ENCODE peak calls at places on chromosomes 7 and 10, in seven cellular contexts. One of them, this sample, is unnamed.

GRCh38 chr7:33932221-33932620 is 26.9 kb downstream of the BMPER start:
- DNase-seq in GM10248: no peak
- DNase-seq in fibroblast of the aortic adventitia: no peak
- DNase-seq in foreskin keratinocyte: no peak
- DNase-seq in esophagus muscularis mucosa: no peak
- DNase-seq in AG09319: no peak
- DNase-seq in left ventricle myocardium inferior: no peak
- DNase-seq in this sample: peak

GRCh38 chr7:105854516-105854915 is 21.9 kb downstream of the ATXN7L1 start:
- DNase-seq in GM10248: no peak
- DNase-seq in fibroblast of the aortic adventitia: no peak
- DNase-seq in foreskin keratinocyte: no peak
- DNase-seq in esophagus muscularis mucosa: no peak
- DNase-seq in AG09319: no peak
- DNase-seq in left ventricle myocardium inferior: no peak
- DNase-seq in this sample: no peak

GRCh38 chr7:134625571-134625970 is 21.1 kb upstream of the BPGM start:
- DNase-seq in GM10248: no peak
- DNase-seq in fibroblast of the aortic adventitia: peak
- DNase-seq in foreskin keratinocyte: peak
- DNase-seq in esophagus muscularis mucosa: no peak
- DNase-seq in AG09319: no peak
- DNase-seq in left ventricle myocardium inferior: no peak
- DNase-seq in this sample: peak

GRCh38 chr10:29370612-29371092 is 81.8 kb downstream of the LYZL1 start:
- DNase-seq in GM10248: no peak
- DNase-seq in fibroblast of the aortic adventitia: peak
- DNase-seq in foreskin keratinocyte: no peak
- DNase-seq in esophagus muscularis mucosa: no peak
- DNase-seq in AG09319: no peak
- DNase-seq in left ventricle myocardium inferior: no peak
- DNase-seq in this sample: peak

GRCh38 chr7:20598479-20599419 is 16.7 kb upstream of the ABCB5 start:
- DNase-seq in GM10248: peak
- DNase-seq in fibroblast of the aortic adventitia: peak
- DNase-seq in foreskin keratinocyte: peak
- DNase-seq in esophagus muscularis mucosa: no peak
- DNase-seq in AG09319: peak
- DNase-seq in left ventricle myocardium inferior: no peak
- DNase-seq in this sample: peak

GRCh38 chr7:132580277-132580676 is 4.0 kb upstream of the PLXNA4 start:
- DNase-seq in GM10248: no peak
- DNase-seq in fibroblast of the aortic adventitia: no peak
- DNase-seq in foreskin keratinocyte: no peak
- DNase-seq in esophagus muscularis mucosa: no peak
- DNase-seq in AG09319: no peak
- DNase-seq in left ventricle myocardium inferior: no peak
- DNase-seq in this sample: peak

GRCh38 chr7:105269397-105269796 is 119.3 kb downstream of the SRPK2 start:
- DNase-seq in GM10248: no peak
- DNase-seq in fibroblast of the aortic adventitia: no peak
- DNase-seq in foreskin keratinocyte: no peak
- DNase-seq in esophagus muscularis mucosa: no peak
- DNase-seq in AG09319: no peak
- DNase-seq in left ventricle myocardium inferior: no peak
- DNase-seq in this sample: no peak

GRCh38 chr7:51123322-51124021 is 193.1 kb downstream of the COBL start:
- DNase-seq in GM10248: no peak
- DNase-seq in fibroblast of the aortic adventitia: peak
- DNase-seq in foreskin keratinocyte: peak
- DNase-seq in esophagus muscularis mucosa: peak
- DNase-seq in AG09319: peak
- DNase-seq in left ventricle myocardium inferior: no peak
- DNase-seq in this sample: peak

GRCh38 chr7:128244861-128245260 is 3.8 kb downstream of the LEP start:
- DNase-seq in GM10248: no peak
- DNase-seq in fibroblast of the aortic adventitia: no peak
- DNase-seq in foreskin keratinocyte: no peak
- DNase-seq in esophagus muscularis mucosa: no peak
- DNase-seq in AG09319: no peak
- DNase-seq in left ventricle myocardium inferior: no peak
- DNase-seq in this sample: no peak

GRCh38 chr10:100826661-100826982 is 81.2 kb downstream of the PAX2 start:
- DNase-seq in GM10248: no peak
- DNase-seq in fibroblast of the aortic adventitia: no peak
- DNase-seq in foreskin keratinocyte: no peak
- DNase-seq in esophagus muscularis mucosa: no peak
- DNase-seq in AG09319: no peak
- DNase-seq in left ventricle myocardium inferior: no peak
- DNase-seq in this sample: no peak
- TF ChIP-seq CTCF in GM10248: no peak
- TF ChIP-seq CTCF in fibroblast of the aortic adventitia: no peak
- TF ChIP-seq CTCF in foreskin keratinocyte: no peak
- TF ChIP-seq CTCF in esophagus muscularis mucosa: no peak
- TF ChIP-seq CTCF in AG09319: no peak
- TF ChIP-seq CTCF in left ventricle myocardium inferior: no peak
- TF ChIP-seq CTCF in this sample: no peak

GRCh38 chr10:105259201-105259600 is 618.1 kb downstream of the SORCS3 start:
- DNase-seq in GM10248: no peak
- DNase-seq in fibroblast of the aortic adventitia: no peak
- DNase-seq in foreskin keratinocyte: no peak
- DNase-seq in esophagus muscularis mucosa: no peak
- DNase-seq in AG09319: no peak
- DNase-seq in left ventricle myocardium inferior: no peak
- DNase-seq in this sample: no peak
- TF ChIP-seq CTCF in GM10248: no peak
- TF ChIP-seq CTCF in fibroblast of the aortic adventitia: no peak
- TF ChIP-seq CTCF in foreskin keratinocyte: no peak
- TF ChIP-seq CTCF in esophagus muscularis mucosa: no peak
- TF ChIP-seq CTCF in AG09319: no peak
- TF ChIP-seq CTCF in left ventricle myocardium inferior: no peak
- TF ChIP-seq CTCF in this sample: no peak

GRCh38 chr7:46168231-46168630 is 247.2 kb upstream of the IGFBP3 start:
- DNase-seq in GM10248: no peak
- DNase-seq in fibroblast of the aortic adventitia: no peak
- DNase-seq in foreskin keratinocyte: no peak
- DNase-seq in esophagus muscularis mucosa: no peak
- DNase-seq in AG09319: no peak
- DNase-seq in left ventricle myocardium inferior: no peak
- DNase-seq in this sample: no peak

GRCh38 chr7:46162582-46162981 is 241.5 kb upstream of the IGFBP3 start:
- DNase-seq in GM10248: no peak
- DNase-seq in fibroblast of the aortic adventitia: peak
- DNase-seq in foreskin keratinocyte: peak
- DNase-seq in esophagus muscularis mucosa: no peak
- DNase-seq in AG09319: no peak
- DNase-seq in left ventricle myocardium inferior: no peak
- DNase-seq in this sample: peak

GRCh38 chr7:46168671-46169383 is 247.8 kb upstream of the IGFBP3 start:
- DNase-seq in GM10248: no peak
- DNase-seq in fibroblast of the aortic adventitia: no peak
- DNase-seq in foreskin keratinocyte: peak
- DNase-seq in esophagus muscularis mucosa: peak
- DNase-seq in AG09319: no peak
- DNase-seq in left ventricle myocardium inferior: no peak
- DNase-seq in this sample: no peak

GRCh38 chr7:46163245-46163644 is 242.2 kb upstream of the IGFBP3 start:
- DNase-seq in GM10248: no peak
- DNase-seq in fibroblast of the aortic adventitia: no peak
- DNase-seq in foreskin keratinocyte: no peak
- DNase-seq in esophagus muscularis mucosa: peak
- DNase-seq in AG09319: no peak
- DNase-seq in left ventricle myocardium inferior: no peak
- DNase-seq in this sample: no peak

GRCh38 chr7:46165281-46165680 is 244.2 kb upstream of the IGFBP3 start:
- DNase-seq in GM10248: no peak
- DNase-seq in fibroblast of the aortic adventitia: peak
- DNase-seq in foreskin keratinocyte: no peak
- DNase-seq in esophagus muscularis mucosa: no peak
- DNase-seq in AG09319: no peak
- DNase-seq in left ventricle myocardium inferior: no peak
- DNase-seq in this sample: peak
- TF ChIP-seq CTCF in GM10248: no peak
- TF ChIP-seq CTCF in fibroblast of the aortic adventitia: no peak
- TF ChIP-seq CTCF in foreskin keratinocyte: no peak
- TF ChIP-seq CTCF in esophagus muscularis mucosa: no peak
- TF ChIP-seq CTCF in AG09319: no peak
- TF ChIP-seq CTCF in left ventricle myocardium inferior: no peak
- TF ChIP-seq CTCF in this sample: no peak

GRCh38 chr10:30645340-30645827 is 15.8 kb upstream of the LYZL2 start:
- DNase-seq in GM10248: no peak
- DNase-seq in fibroblast of the aortic adventitia: peak
- DNase-seq in foreskin keratinocyte: no peak
- DNase-seq in esophagus muscularis mucosa: no peak
- DNase-seq in AG09319: no peak
- DNase-seq in left ventricle myocardium inferior: peak
- DNase-seq in this sample: peak
- TF ChIP-seq CTCF in GM10248: no peak
- TF ChIP-seq CTCF in fibroblast of the aortic adventitia: peak
- TF ChIP-seq CTCF in foreskin keratinocyte: no peak
- TF ChIP-seq CTCF in esophagus muscularis mucosa: no peak
- TF ChIP-seq CTCF in AG09319: no peak
- TF ChIP-seq CTCF in left ventricle myocardium inferior: no peak
- TF ChIP-seq CTCF in this sample: no peak

GRCh38 chr10:47022311-47023131 is 111.3 kb downstream of the PTPN20 start:
- DNase-seq in GM10248: no peak
- DNase-seq in fibroblast of the aortic adventitia: no peak
- DNase-seq in foreskin keratinocyte: no peak
- DNase-seq in esophagus muscularis mucosa: peak
- DNase-seq in AG09319: no peak
- DNase-seq in left ventricle myocardium inferior: no peak
- DNase-seq in this sample: no peak
- TF ChIP-seq CTCF in GM10248: no peak
- TF ChIP-seq CTCF in fibroblast of the aortic adventitia: no peak
- TF ChIP-seq CTCF in foreskin keratinocyte: no peak
- TF ChIP-seq CTCF in esophagus muscularis mucosa: no peak
- TF ChIP-seq CTCF in AG09319: no peak
- TF ChIP-seq CTCF in left ventricle myocardium inferior: no peak
- TF ChIP-seq CTCF in this sample: no peak

This sample was measured in fibroblast of mammary gland.